ENCODE peak calls at places on chromosomes 2 and 18, in seven cellular contexts. A is PC-9, U is GM23338, X is PC-3, N is MM.1S, Y is OCI-LY7, W is HCT116. V is an unnamed sample. For H3K9me2, the result is how much of the 10 kb centered on the place peaks cover.

GRCh38 chr18:60978338-60978737 is 354.9 kb upstream of the CDH20 start:
- DNase-seq in A (no peak), U (peak), X (peak), N (no peak), Y (no peak), W (no peak), V (peak)

GRCh38 chr18:58231930-58232329 is 187.9 kb downstream of the NEDD4L start:
- DNase-seq in A (no peak), U (no peak), X (peak), N (no peak), Y (no peak), W (no peak), V (peak)

GRCh38 chr18:28041366-28041765 is 135.6 kb downstream of the CDH2 start:
- DNase-seq in A (no peak), U (no peak), X (no peak), N (no peak), Y (no peak), W (no peak), V (peak)

GRCh38 chr2:220259656-220260055 is 632.2 kb downstream of the SLC4A3 start:
- DNase-seq in A (no peak), U (no peak), X (no peak), N (no peak), Y (no peak), W (no peak), V (no peak)

GRCh38 chr2:95001701-95002100 is 23.8 kb upstream of the MAL start:
- DNase-seq in A (no peak), U (no peak), X (no peak), N (no peak), Y (no peak), W (no peak), V (no peak)

GRCh38 chr2:227406177-227407031 is 18.7 kb upstream of the SCYGR1 start:
- DNase-seq in A (peak), U (peak), X (peak), N (peak), Y (peak), W (peak), V (peak)

GRCh38 chr2:226115832-226116200 is 683.8 kb downstream of the IRS1 start:
- DNase-seq in A (peak), U (peak), X (peak), N (no peak), Y (no peak), W (no peak), V (peak)

GRCh38 chr18:62612721-62613120 is 89.9 kb downstream of the ZCCHC2 start:
- DNase-seq in A (peak), U (no peak), X (no peak), N (no peak), Y (no peak), W (no peak), V (no peak)

GRCh38 chr2:197599285-197599965 is 76.0 kb downstream of the RFTN2 start:
- DNase-seq in A (no peak), U (peak), X (peak), N (peak), Y (peak), W (peak), V (peak)

GRCh38 chr2:149307014-149307413 is 23.4 kb upstream of the LYPD6 start:
- DNase-seq in A (no peak), U (no peak), X (no peak), N (no peak), Y (no peak), W (no peak), V (no peak)

GRCh38 chr2:199946196-199946595 is 9.1 kb downstream of the TYW5 start:
- DNase-seq in A (no peak), U (no peak), X (no peak), N (no peak), Y (no peak), W (no peak), V (no peak)

GRCh38 chr2:21118302-21118920 is 5.4 kb upstream of the TDRD15 start:
- DNase-seq in A (no peak), U (peak), X (peak), N (peak), Y (peak), W (peak), V (peak)

GRCh38 chr2:204842731-204843490 is 297.6 kb downstream of the PARD3B start:
- DNase-seq in A (peak), U (no peak), X (peak), N (no peak), Y (no peak), W (no peak), V (peak)

GRCh38 chr2:133193544-133193943 is 374.7 kb downstream of the NCKAP5 start:
- DNase-seq in A (no peak), U (no peak), X (no peak), N (no peak), Y (no peak), W (no peak), V (no peak)

GRCh38 chr2:226560325-226560724 is 239.3 kb downstream of the IRS1 start:
- DNase-seq in A (no peak), U (no peak), X (no peak), N (no peak), Y (no peak), W (no peak), V (no peak)

GRCh38 chr2:149994057-149994728 is 406.6 kb upstream of the MMADHC start:
- DNase-seq in A (peak), U (no peak), X (peak), N (no peak), Y (no peak), W (peak), V (peak)

GRCh38 chr2:40101076-40101688 is 322.1 kb upstream of the THUMPD2 start:
- DNase-seq in A (no peak), U (no peak), X (no peak), N (peak), Y (peak), W (no peak), V (peak)

GRCh38 chr18:38422216-38422615 is 856.6 kb upstream of the CELF4 start:
- DNase-seq in A (no peak), U (no peak), X (no peak), N (no peak), Y (no peak), W (no peak), V (no peak)

GRCh38 chr18:47809420-47809819 is 121.0 kb downstream of the SMAD2 start:
- DNase-seq in A (no peak), U (no peak), X (no peak), N (no peak), Y (no peak), W (no peak), V (no peak)

GRCh38 chr2:225355788-225356187 is 43.7 kb upstream of the NYAP2 start:
- DNase-seq in A (no peak), U (no peak), X (no peak), N (no peak), Y (no peak), W (no peak), V (no peak)

GRCh38 chr2:207239222-207239674 is 73.5 kb upstream of the KLF7 start:
- DNase-seq in A (peak), U (no peak), X (peak), N (no peak), Y (no peak), W (no peak), V (peak)

GRCh38 chr2:67613227-67613626 is 216.1 kb downstream of the ETAA1 start:
- DNase-seq in A (no peak), U (no peak), X (no peak), N (no peak), Y (no peak), W (no peak), V (no peak)

GRCh38 chr2:237299897-237300296 is 114.1 kb downstream of the COL6A3 start:
- DNase-seq in A (peak), U (no peak), X (peak), N (no peak), Y (no peak), W (peak), V (peak)

GRCh38 chr2:114517580-114517979 is 75.1 kb downstream of the DPP10 start:
- DNase-seq in A (no peak), U (no peak), X (no peak), N (no peak), Y (no peak), W (no peak), V (no peak)

GRCh38 chr2:86193901-86194567 is 1.2 kb downstream of the IMMT start:
- DNase-seq in A (no peak), U (peak), X (peak), N (no peak), Y (peak), W (no peak), V (peak)

GRCh38 chr18:59846814-59847490 is 52.8 kb upstream of the PMAIP1 start:
- DNase-seq in A (peak), U (peak), X (peak), N (peak), Y (no peak), W (no peak), V (peak)

GRCh38 chr2:160267022-160267421 is 67.0 kb upstream of the ITGB6 start:
- DNase-seq in A (no peak), U (no peak), X (no peak), N (no peak), Y (no peak), W (no peak), V (no peak)

GRCh38 chr2:233974530-233975071 is 57.4 kb downstream of the TRPM8 start:
- DNase-seq in A (peak), U (no peak), X (peak), N (no peak), Y (no peak), W (peak), V (peak)

GRCh38 chr2:75289771-75290170 is 90.5 kb upstream of the TACR1 start:
- DNase-seq in A (no peak), U (no peak), X (no peak), N (no peak), Y (no peak), W (no peak), V (peak)

GRCh38 chr2:240514631-240515030 is 43.2 kb downstream of the ANKMY1 start:
- DNase-seq in A (no peak), U (no peak), X (no peak), N (no peak), Y (no peak), W (no peak), V (no peak)

GRCh38 chr18:62769216-62769615 is 53.9 kb downstream of the PHLPP1 start:
- DNase-seq in A (no peak), U (no peak), X (no peak), N (no peak), Y (no peak), W (no peak), V (no peak)

GRCh38 chr18:37407571-37407970 is 158.0 kb downstream of the CELF4 start:
- DNase-seq in A (no peak), U (no peak), X (no peak), N (no peak), Y (no peak), W (no peak), V (no peak)

GRCh38 chr2:141062016-141062415 is 1068.8 kb downstream of the LRP1B start:
- DNase-seq in A (no peak), U (no peak), X (no peak), N (no peak), Y (no peak), W (no peak), V (no peak)

DNA sequence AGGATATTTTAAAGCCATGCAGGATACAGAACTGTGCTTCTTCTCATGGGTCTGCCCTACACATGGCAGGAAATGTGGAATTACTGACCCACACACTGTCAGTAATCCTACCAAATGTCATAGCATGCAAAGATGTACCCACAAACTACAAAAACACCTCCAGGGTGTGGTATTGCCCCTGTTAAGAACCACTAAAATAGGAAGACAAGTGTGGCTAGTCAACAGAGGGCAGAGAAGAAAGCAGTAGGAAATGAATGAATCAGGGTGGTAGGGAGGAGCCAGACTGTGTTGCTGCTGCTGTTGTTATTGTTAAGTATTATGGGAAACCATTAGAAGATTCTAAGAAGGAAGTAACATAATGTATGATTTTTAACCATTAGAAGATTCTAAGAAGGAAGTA is 556.7 kb upstream of the ACVR2A start:
- DNase-seq in A (no peak), U (no peak), X (no peak), N (peak), Y (no peak), W (no peak), V (no peak)
- H3K4me2 ChIP-seq in A (no peak), U (no peak), X (no peak), N (peak), Y (no peak), W (no peak), V (no peak)

DNA sequence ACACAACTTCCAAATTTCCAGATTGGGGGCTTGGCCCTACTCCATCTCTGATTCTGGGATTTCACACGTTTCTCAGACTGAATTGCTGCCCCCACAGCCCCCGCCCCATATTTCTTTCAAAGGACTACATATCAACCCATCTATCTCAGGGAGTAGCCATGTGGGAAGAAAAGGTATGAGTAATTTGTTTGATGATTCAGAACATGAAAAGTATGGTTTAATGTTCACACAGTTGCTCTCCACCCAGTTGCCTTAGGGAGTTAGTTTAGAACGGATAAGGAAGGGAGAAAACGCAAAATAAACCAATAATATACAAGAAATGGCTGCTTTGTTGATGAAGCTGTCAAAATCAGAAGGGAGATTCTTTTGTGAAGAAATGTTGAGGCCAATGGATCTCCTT is 145.1 kb downstream of the PIEZO2 start:
- DNase-seq in A (no peak), U (no peak), X (no peak), N (no peak), Y (no peak), W (no peak), V (peak)
- H3K4me3 ChIP-seq in A (no peak), U (no peak), X (no peak), N (no peak), Y (no peak), W (no peak), V (no peak)

DNA sequence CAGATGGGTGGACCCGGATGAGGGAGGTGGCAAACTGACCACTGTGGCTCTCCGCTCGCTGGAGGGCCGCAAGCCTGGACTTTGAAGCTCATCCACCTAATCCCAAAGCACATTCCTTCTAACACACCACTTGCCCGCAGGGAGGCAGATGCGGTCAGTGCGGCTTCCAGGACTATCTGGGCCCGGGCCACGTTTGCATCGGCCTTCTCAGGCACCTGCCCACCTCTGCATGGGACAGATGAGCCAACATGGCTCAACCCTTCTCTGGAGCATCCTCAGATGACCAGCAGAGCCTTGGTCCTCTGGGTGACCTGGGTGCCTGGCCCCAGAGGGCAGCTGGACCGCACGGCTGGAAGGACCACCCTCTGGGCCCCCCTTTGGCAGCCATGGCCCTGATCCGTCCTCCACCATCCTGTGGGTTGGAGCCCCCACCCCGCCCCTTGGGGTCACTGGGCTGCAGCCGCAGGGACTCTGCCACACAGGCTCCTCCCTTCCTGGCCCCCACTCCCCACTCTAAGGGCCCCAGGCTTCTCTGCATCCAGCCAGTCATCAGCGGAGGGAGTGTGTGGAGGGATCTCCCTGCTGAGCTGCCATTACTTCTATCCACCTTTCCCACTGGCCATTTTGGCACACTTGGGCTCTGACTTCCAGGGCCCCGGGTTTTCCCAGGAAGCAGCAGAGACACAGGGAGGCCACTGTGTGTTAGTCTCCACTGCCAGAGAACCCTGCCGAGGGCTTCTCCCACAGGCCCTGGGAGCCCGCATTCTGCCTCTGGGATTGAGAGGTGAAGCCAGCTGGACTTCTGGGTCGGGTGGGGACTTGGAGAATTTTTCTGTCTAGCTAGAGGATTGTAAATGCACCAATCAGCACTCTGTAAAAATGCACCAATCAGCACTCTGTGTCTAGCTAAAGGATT is 12.3 kb downstream of the HDAC4 start:
- DNase-seq in A (no peak), U (no peak), X (no peak), N (no peak), Y (no peak), W (no peak), V (no peak)
- H3K9me2 ChIP-seq in A (under half), U (under half), X (under half), N (under half), Y (under half), W (under half), V (under half)

GRCh38 chr2:45822272-45822630 is 170.8 kb downstream of the PRKCE start:
- DNase-seq in A (no peak), U (no peak), X (no peak), N (no peak), Y (no peak), W (no peak), V (no peak)
- H3K4me2 ChIP-seq in A (peak), U (no peak), X (peak), N (no peak), Y (no peak), W (peak), V (no peak)

GRCh38 chr2:215423928-215424540 is 11.8 kb downstream of the FN1 start:
- DNase-seq in A (no peak), U (no peak), X (no peak), N (no peak), Y (no peak), W (no peak), V (peak)
- H3K4me3 ChIP-seq in A (no peak), U (no peak), X (no peak), N (no peak), Y (no peak), W (no peak), V (peak)

GRCh38 chr2:108395155-108395554 is 17.4 kb downstream of the SULT1C4 start:
- DNase-seq in A (no peak), U (no peak), X (no peak), N (no peak), Y (no peak), W (no peak), V (no peak)

GRCh38 chr2:108392029-108392428 is 14.3 kb downstream of the SULT1C4 start:
- DNase-seq in A (no peak), U (no peak), X (no peak), N (no peak), Y (no peak), W (no peak), V (no peak)

GRCh38 chr2:108390340-108390739 is 12.6 kb downstream of the SULT1C4 start:
- DNase-seq in A (no peak), U (no peak), X (no peak), N (peak), Y (no peak), W (no peak), V (no peak)

GRCh38 chr2:108396845-108397244 is 19.1 kb downstream of the SULT1C4 start:
- DNase-seq in A (no peak), U (peak), X (peak), N (peak), Y (peak), W (peak), V (peak)

GRCh38 chr2:108393197-108393596 is 15.4 kb downstream of the SULT1C4 start:
- DNase-seq in A (no peak), U (no peak), X (no peak), N (no peak), Y (no peak), W (no peak), V (no peak)
- H3K9me2 ChIP-seq in A (under half), U (under half), X (under half), N (under half), Y (under half), W (under half), V (under half)

GRCh38 chr18:9965711-9966624 is 52.2 kb downstream of the VAPA start:
- DNase-seq in A (no peak), U (no peak), X (no peak), N (no peak), Y (no peak), W (no peak), V (no peak)

GRCh38 chr18:9969247-9969646 is 55.4 kb downstream of the VAPA start:
- DNase-seq in A (no peak), U (no peak), X (no peak), N (no peak), Y (no peak), W (no peak), V (no peak)

GRCh38 chr18:9971313-9971920 is 57.6 kb downstream of the VAPA start:
- DNase-seq in A (peak), U (peak), X (peak), N (peak), Y (peak), W (peak), V (peak)

GRCh38 chr18:9973461-9973860 is 59.6 kb downstream of the VAPA start:
- DNase-seq in A (no peak), U (no peak), X (no peak), N (no peak), Y (no peak), W (no peak), V (no peak)

GRCh38 chr18:9968081-9968848 is 54.4 kb downstream of the VAPA start:
- DNase-seq in A (no peak), U (no peak), X (no peak), N (no peak), Y (no peak), W (no peak), V (peak)
- H3K4me2 ChIP-seq in A (no peak), U (peak), X (no peak), N (no peak), Y (no peak), W (no peak), V (no peak)

GRCh38 chr2:230872968-230873669 is 8.4 kb downstream of the ITM2C start:
- DNase-seq in A (no peak), U (no peak), X (no peak), N (peak), Y (peak), W (no peak), V (no peak)
- H3K4me3 ChIP-seq in A (no peak), U (no peak), X (no peak), N (peak), Y (no peak), W (no peak), V (no peak)